ENCODE peak calls at places on chromosomes 12 and 14, in six cellular contexts. P is astrocyte of the spinal cord; J is fibroblast of lung; S is RWPE1; W is astrocyte of the cerebellum; H is CD8-positive, alpha-beta T cell. Y is an unnamed sample.

GRCh38 chr12:47207829-47208248 is 128.1 kb upstream of the AMIGO2 start:
- DNase-seq in P (no peak), J (no peak), S (no peak), W (no peak), H (no peak), Y (no peak)

GRCh38 chr12:52020539-52021336 is 14.0 kb downstream of the TAMALIN start:
- DNase-seq in P (peak), J (peak), S (peak), W (no peak), H (peak), Y (no peak)

GRCh38 chr14:88106377-88106776 is 101.4 kb downstream of the GPR65 start:
- DNase-seq in P (no peak), J (no peak), S (no peak), W (no peak), H (no peak), Y (no peak)

GRCh38 chr14:81303258-81303935 is 82.6 kb upstream of the GTF2A1 start:
- DNase-seq in P (no peak), J (no peak), S (no peak), W (no peak), H (no peak), Y (peak)

GRCh38 chr14:39425947-39426346 is 6.3 kb downstream of the FBXO33 start:
- DNase-seq in P (no peak), J (no peak), S (no peak), W (no peak), H (no peak), Y (no peak)

GRCh38 chr14:102490456-102490855 is 19.1 kb downstream of the ANKRD9 start:
- DNase-seq in P (no peak), J (no peak), S (no peak), W (no peak), H (no peak), Y (no peak)

GRCh38 chr14:91252901-91253794 is 8.6 kb upstream of the GPR68 start:
- DNase-seq in P (no peak), J (no peak), S (peak), W (no peak), H (peak), Y (no peak)

GRCh38 chr14:91088585-91088984 is 25.3 kb upstream of the DGLUCY start:
- DNase-seq in P (no peak), J (no peak), S (no peak), W (no peak), H (no peak), Y (no peak)

GRCh38 chr14:77260631-77261030 is 10.4 kb downstream of the NGB start:
- DNase-seq in P (no peak), J (no peak), S (no peak), W (no peak), H (no peak), Y (no peak)

GRCh38 chr14:22334627-22335026 is 254.4 kb downstream of the DAD1 start:
- DNase-seq in P (no peak), J (no peak), S (no peak), W (no peak), H (no peak), Y (no peak)

GRCh38 chr12:4049566-4050080 is 176.4 kb upstream of the PARP11 start:
- DNase-seq in P (no peak), J (no peak), S (no peak), W (no peak), H (no peak), Y (no peak)

GRCh38 chr12:129193263-129193871 is 340.1 kb downstream of the GLT1D1 start:
- DNase-seq in P (peak), J (no peak), S (no peak), W (no peak), H (no peak), Y (no peak)

GRCh38 chr14:28398501-28398900 is 368.1 kb upstream of the FOXG1 start:
- DNase-seq in P (peak), J (no peak), S (no peak), W (peak), H (no peak), Y (no peak)

GRCh38 chr12:102220736-102221135 is 23.1 kb upstream of the PMCH start:
- DNase-seq in P (no peak), J (no peak), S (no peak), W (no peak), H (no peak), Y (no peak)

GRCh38 chr14:80946187-80946586 is 4.6 kb upstream of the CEP128 start:
- DNase-seq in P (no peak), J (no peak), S (no peak), W (no peak), H (no peak), Y (peak)

GRCh38 chr12:128012110-128012509 is 254.9 kb upstream of the TMEM132C start:
- DNase-seq in P (no peak), J (no peak), S (no peak), W (no peak), H (no peak), Y (no peak)

DNA sequence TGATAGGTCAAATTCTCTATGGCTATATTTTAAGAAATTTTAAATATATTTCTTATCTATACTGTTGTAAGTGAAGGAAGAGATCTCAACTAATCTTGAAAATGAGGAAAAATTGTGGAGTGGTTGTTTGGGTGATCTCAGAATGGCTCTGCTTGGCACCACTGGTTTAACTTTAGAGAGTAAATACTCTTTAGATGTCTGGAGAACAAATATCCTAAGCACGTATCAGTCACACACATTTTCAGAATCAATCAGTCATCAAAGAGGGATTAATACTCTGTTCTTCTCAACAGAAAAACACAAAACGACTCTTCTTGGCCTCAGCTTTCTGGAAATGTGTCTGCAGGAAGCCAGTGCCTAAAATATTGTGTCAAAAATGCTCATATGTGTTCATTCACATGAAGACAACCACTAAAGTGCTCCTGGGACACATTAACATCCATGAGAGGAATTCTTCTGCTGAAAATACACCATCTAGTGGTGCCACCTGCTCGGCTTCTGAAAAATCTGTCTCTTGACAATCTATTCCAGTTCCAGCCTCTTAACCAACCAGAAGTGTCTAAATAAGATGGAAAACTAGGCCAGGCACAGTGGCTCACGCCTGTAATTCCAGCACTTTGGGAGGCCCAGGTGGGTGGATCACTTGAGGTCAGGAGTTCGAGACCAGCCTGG is 81.1 kb upstream of the CCDC198 start:
- DNase-seq in P (no peak), J (no peak), S (no peak), W (no peak), H (no peak), Y (no peak)
- TF ChIP-seq CTCF in P (peak), J (no peak), S (no peak), W (peak), H (no peak), Y (no peak)

GRCh38 chr14:25537846-25538455 is 488.0 kb upstream of the STXBP6 start:
- DNase-seq in P (no peak), J (no peak), S (no peak), W (no peak), H (no peak), Y (no peak)
- TF ChIP-seq CTCF in P (peak), J (no peak), S (peak), W (peak), H (no peak), Y (peak)

GRCh38 chr12:48934312-48934706 is 9.0 kb upstream of the FKBP11 start:
- DNase-seq in P (no peak), J (no peak), S (peak), W (no peak), H (peak), Y (no peak)
- TF ChIP-seq CTCF in P (peak), J (no peak), S (peak), W (peak), H (no peak), Y (peak)

DNA sequence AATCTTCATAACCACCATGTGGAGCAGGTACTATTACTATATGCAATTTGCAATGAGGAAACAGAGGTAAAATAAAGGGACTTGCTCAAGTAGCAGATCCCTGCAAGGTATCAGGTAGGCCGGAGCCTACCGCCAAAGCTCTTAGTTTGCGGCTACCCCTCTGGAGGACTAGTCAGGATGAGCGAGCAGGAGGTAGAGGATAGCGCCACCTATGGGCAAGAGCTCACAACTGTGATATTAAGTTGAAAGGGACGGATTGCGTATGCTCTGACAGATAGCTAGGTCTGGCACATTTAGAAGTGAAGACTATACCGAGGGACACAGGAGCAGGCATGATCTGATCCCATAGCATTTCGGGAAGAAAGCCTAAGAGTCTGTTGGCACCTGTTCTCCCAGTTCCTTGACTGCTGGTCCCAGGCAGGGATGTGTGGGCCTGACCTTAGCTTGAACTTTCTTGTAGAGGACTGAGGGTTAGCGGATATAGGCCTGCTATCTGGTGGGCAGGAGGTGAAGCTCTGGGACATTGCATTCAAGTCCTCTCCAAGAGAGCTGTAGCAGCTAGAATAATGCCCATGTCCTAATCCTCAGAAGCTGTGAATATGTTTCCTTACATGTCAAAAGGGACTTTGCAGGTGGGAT is 48.0 kb downstream of the SLC17A8 start:
- DNase-seq in P (peak), J (peak), S (peak), W (no peak), H (peak), Y (no peak)
- TF ChIP-seq CTCF in P (peak), J (peak), S (peak), W (peak), H (no peak), Y (peak)

DNA sequence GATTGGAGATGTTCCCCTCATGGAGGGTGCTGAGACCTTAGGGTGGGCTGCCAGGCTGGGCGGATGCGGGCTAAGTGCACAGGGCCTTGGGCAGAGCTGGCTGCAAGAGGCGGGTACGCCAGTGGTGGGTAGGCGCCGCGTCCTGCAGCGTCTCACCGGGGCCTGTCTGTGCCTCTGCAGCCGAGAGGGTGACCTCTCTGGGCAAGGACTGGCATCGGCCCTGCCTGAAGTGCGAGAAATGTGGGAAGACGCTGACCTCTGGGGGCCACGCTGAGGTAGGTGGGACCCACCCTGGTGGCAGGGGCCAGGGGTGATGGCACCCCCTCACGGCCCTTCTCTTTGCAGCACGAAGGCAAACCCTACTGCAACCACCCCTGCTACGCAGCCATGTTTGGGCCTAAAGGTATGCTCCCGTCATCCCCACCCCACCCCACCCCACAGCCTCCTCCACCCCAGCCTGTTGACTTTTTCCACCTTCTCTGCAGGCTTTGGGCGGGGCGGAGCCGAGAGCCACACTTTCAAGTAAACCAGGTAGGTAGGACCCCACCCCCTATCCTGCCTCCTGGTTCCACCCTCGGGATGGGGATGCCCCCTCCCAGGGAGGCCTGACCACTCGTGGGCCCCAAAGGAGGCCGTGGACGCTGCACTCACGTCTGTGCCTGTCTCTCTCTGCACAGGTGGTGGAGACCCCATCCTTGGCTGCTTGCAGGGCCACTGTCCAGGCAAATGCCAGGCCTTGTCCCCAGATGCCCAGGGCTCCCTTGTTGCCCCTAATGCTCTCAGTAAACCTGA is 1.5 kb downstream of the CRIP1 start:
- DNase-seq in P (no peak), J (no peak), S (no peak), W (no peak), H (peak), Y (no peak)
- TF ChIP-seq CTCF in P (no peak), J (no peak), S (no peak), W (no peak), H (no peak), Y (peak)

GRCh38 chr14:75794615-75795038 is 133.6 kb downstream of the TTLL5 start:
- DNase-seq in P (peak), J (peak), S (no peak), W (peak), H (no peak), Y (peak)
- TF ChIP-seq CTCF in P (peak), J (peak), S (no peak), W (peak), H (no peak), Y (peak)

GRCh38 chr14:92651793-92652382 is 96.5 kb downstream of the LGMN start:
- DNase-seq in P (no peak), J (no peak), S (no peak), W (no peak), H (peak), Y (no peak)

GRCh38 chr14:92650581-92651105 is 97.8 kb downstream of the LGMN start:
- DNase-seq in P (no peak), J (no peak), S (no peak), W (no peak), H (no peak), Y (no peak)

GRCh38 chr14:92649066-92649465 is 99.4 kb downstream of the LGMN start:
- DNase-seq in P (no peak), J (no peak), S (no peak), W (no peak), H (no peak), Y (no peak)

GRCh38 chr14:92651106-92651792 is 97.2 kb downstream of the LGMN start:
- DNase-seq in P (no peak), J (no peak), S (no peak), W (no peak), H (peak), Y (no peak)

GRCh38 chr14:92649934-92650545 is 98.4 kb downstream of the LGMN start:
- DNase-seq in P (peak), J (peak), S (no peak), W (peak), H (no peak), Y (no peak)
- TF ChIP-seq CTCF in P (no peak), J (no peak), S (no peak), W (no peak), H (no peak), Y (no peak)

GRCh38 chr12:6049992-6050391 is 74.5 kb downstream of the VWF start:
- DNase-seq in P (no peak), J (no peak), S (no peak), W (no peak), H (no peak), Y (no peak)

GRCh38 chr12:6056406-6057211 is 67.9 kb downstream of the VWF start:
- DNase-seq in P (no peak), J (no peak), S (no peak), W (no peak), H (peak), Y (no peak)

GRCh38 chr12:6052940-6053329 is 71.5 kb downstream of the VWF start:
- DNase-seq in P (peak), J (peak), S (no peak), W (no peak), H (no peak), Y (no peak)

GRCh38 chr12:6052206-6052939 is 72.1 kb downstream of the VWF start:
- DNase-seq in P (no peak), J (no peak), S (no peak), W (no peak), H (no peak), Y (no peak)

DNA sequence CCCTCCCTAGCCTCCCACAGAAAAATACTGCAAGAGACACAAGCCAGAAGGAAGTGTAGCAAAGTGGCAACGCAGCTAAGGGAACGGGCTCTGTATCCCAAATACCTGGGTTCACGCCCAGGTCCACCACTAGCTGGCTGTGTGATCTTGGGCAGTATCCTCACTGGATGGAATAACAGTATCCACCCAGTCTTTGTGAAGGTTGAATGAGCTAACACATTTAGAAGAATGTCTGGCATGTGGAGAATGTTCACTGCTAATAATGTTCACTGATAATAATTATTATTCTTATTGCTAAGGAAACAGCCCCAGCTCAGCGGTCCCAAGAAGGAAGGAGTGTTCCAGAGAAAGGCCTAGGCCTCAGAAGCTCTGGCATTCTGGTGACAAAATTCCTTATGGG is 70.9 kb downstream of the VWF start:
- DNase-seq in P (no peak), J (peak), S (no peak), W (no peak), H (no peak), Y (no peak)
- TF ChIP-seq CTCF in P (no peak), J (no peak), S (no peak), W (no peak), H (no peak), Y (no peak)